ENCODE peak calls at places on chromosomes 6 and 20, in six cellular contexts. One of them, this sample, is unnamed.

GRCh38 chr6:161153725-161154124 is 120.1 kb downstream of the AGPAT4 start:
- DNase-seq in activated CD8-positive, alpha-beta memory T cell treated with anti-CD3 and anti-CD28 coated beads, Interleukin-2, amount 10 ng/mL, durations not matched to agents 7 days and 5 days: no peak
- DNase-seq in GM13976: no peak
- DNase-seq in HFF-Myc: no peak
- DNase-seq in stimulated activated CD8-positive, alpha-beta memory T cell treated with anti-CD3 and anti-CD28 coated beads, Interleukin-15, amount 100 ng/mL, for 1 hour: no peak
- DNase-seq in cardiac fibroblast: no peak
- DNase-seq in this sample: no peak

GRCh38 chr6:154715449-154715848 is 17.8 kb upstream of the SCAF8 start:
- DNase-seq in stimulated activated CD8-positive, alpha-beta memory T cell treated with anti-CD3 and anti-CD28 coated beads, Interleukin-15, amount 100 ng/mL, for 1 hour: no peak
- DNase-seq in HFF-Myc: no peak
- DNase-seq in cardiac fibroblast: no peak
- DNase-seq in activated CD8-positive, alpha-beta memory T cell treated with anti-CD3 and anti-CD28 coated beads, Interleukin-2, amount 10 ng/mL, durations not matched to agents 7 days and 5 days: no peak
- DNase-seq in GM13976: no peak
- DNase-seq in this sample: no peak

GRCh38 chr20:4555188-4555893 is 166.4 kb upstream of the PRND start:
- DNase-seq in cardiac fibroblast: peak
- DNase-seq in HFF-Myc: peak
- DNase-seq in activated CD8-positive, alpha-beta memory T cell treated with anti-CD3 and anti-CD28 coated beads, Interleukin-2, amount 10 ng/mL, durations not matched to agents 7 days and 5 days: no peak
- DNase-seq in stimulated activated CD8-positive, alpha-beta memory T cell treated with anti-CD3 and anti-CD28 coated beads, Interleukin-15, amount 100 ng/mL, for 1 hour: no peak
- DNase-seq in GM13976: no peak
- DNase-seq in this sample: no peak

GRCh38 chr6:54294965-54295532 is 13.2 kb upstream of the TINAG start:
- DNase-seq in cardiac fibroblast: no peak
- DNase-seq in HFF-Myc: no peak
- DNase-seq in activated CD8-positive, alpha-beta memory T cell treated with anti-CD3 and anti-CD28 coated beads, Interleukin-2, amount 10 ng/mL, durations not matched to agents 7 days and 5 days: no peak
- DNase-seq in GM13976: no peak
- DNase-seq in stimulated activated CD8-positive, alpha-beta memory T cell treated with anti-CD3 and anti-CD28 coated beads, Interleukin-15, amount 100 ng/mL, for 1 hour: no peak
- DNase-seq in this sample: no peak

GRCh38 chr20:63378626-63379025 is 17.5 kb upstream of the CHRNA4 start:
- DNase-seq in HFF-Myc: no peak
- DNase-seq in GM13976: no peak
- DNase-seq in activated CD8-positive, alpha-beta memory T cell treated with anti-CD3 and anti-CD28 coated beads, Interleukin-2, amount 10 ng/mL, durations not matched to agents 7 days and 5 days: no peak
- DNase-seq in stimulated activated CD8-positive, alpha-beta memory T cell treated with anti-CD3 and anti-CD28 coated beads, Interleukin-15, amount 100 ng/mL, for 1 hour: no peak
- DNase-seq in cardiac fibroblast: no peak
- DNase-seq in this sample: no peak

GRCh38 chr6:15626878-15627683 is 35.7 kb downstream of the DTNBP1 start:
- DNase-seq in GM13976: no peak
- DNase-seq in cardiac fibroblast: peak
- DNase-seq in HFF-Myc: no peak
- DNase-seq in activated CD8-positive, alpha-beta memory T cell treated with anti-CD3 and anti-CD28 coated beads, Interleukin-2, amount 10 ng/mL, durations not matched to agents 7 days and 5 days: no peak
- DNase-seq in stimulated activated CD8-positive, alpha-beta memory T cell treated with anti-CD3 and anti-CD28 coated beads, Interleukin-15, amount 100 ng/mL, for 1 hour: no peak
- DNase-seq in this sample: no peak

GRCh38 chr6:165889636-165890403 is 226.8 kb upstream of the PDE10A start:
- DNase-seq in activated CD8-positive, alpha-beta memory T cell treated with anti-CD3 and anti-CD28 coated beads, Interleukin-2, amount 10 ng/mL, durations not matched to agents 7 days and 5 days: no peak
- DNase-seq in GM13976: no peak
- DNase-seq in stimulated activated CD8-positive, alpha-beta memory T cell treated with anti-CD3 and anti-CD28 coated beads, Interleukin-15, amount 100 ng/mL, for 1 hour: no peak
- DNase-seq in HFF-Myc: no peak
- DNase-seq in cardiac fibroblast: peak
- DNase-seq in this sample: peak

GRCh38 chr6:113755449-113756289 is 101.5 kb upstream of the MARCKS start:
- DNase-seq in stimulated activated CD8-positive, alpha-beta memory T cell treated with anti-CD3 and anti-CD28 coated beads, Interleukin-15, amount 100 ng/mL, for 1 hour: no peak
- DNase-seq in activated CD8-positive, alpha-beta memory T cell treated with anti-CD3 and anti-CD28 coated beads, Interleukin-2, amount 10 ng/mL, durations not matched to agents 7 days and 5 days: no peak
- DNase-seq in GM13976: peak
- DNase-seq in cardiac fibroblast: no peak
- DNase-seq in HFF-Myc: no peak
- DNase-seq in this sample: no peak

GRCh38 chr6:121940728-121941127 is 458.7 kb upstream of the HSF2 start:
- DNase-seq in GM13976: no peak
- DNase-seq in activated CD8-positive, alpha-beta memory T cell treated with anti-CD3 and anti-CD28 coated beads, Interleukin-2, amount 10 ng/mL, durations not matched to agents 7 days and 5 days: no peak
- DNase-seq in cardiac fibroblast: no peak
- DNase-seq in stimulated activated CD8-positive, alpha-beta memory T cell treated with anti-CD3 and anti-CD28 coated beads, Interleukin-15, amount 100 ng/mL, for 1 hour: no peak
- DNase-seq in HFF-Myc: no peak
- DNase-seq in this sample: no peak

GRCh38 chr6:166466178-166467122 is 83.7 kb upstream of the MPC1 start:
- DNase-seq in activated CD8-positive, alpha-beta memory T cell treated with anti-CD3 and anti-CD28 coated beads, Interleukin-2, amount 10 ng/mL, durations not matched to agents 7 days and 5 days: no peak
- DNase-seq in HFF-Myc: peak
- DNase-seq in stimulated activated CD8-positive, alpha-beta memory T cell treated with anti-CD3 and anti-CD28 coated beads, Interleukin-15, amount 100 ng/mL, for 1 hour: no peak
- DNase-seq in GM13976: no peak
- DNase-seq in cardiac fibroblast: peak
- DNase-seq in this sample: no peak

GRCh38 chr20:47330933-47331708 is 25.4 kb downstream of the ZMYND8 start:
- DNase-seq in GM13976: no peak
- DNase-seq in cardiac fibroblast: peak
- DNase-seq in activated CD8-positive, alpha-beta memory T cell treated with anti-CD3 and anti-CD28 coated beads, Interleukin-2, amount 10 ng/mL, durations not matched to agents 7 days and 5 days: no peak
- DNase-seq in stimulated activated CD8-positive, alpha-beta memory T cell treated with anti-CD3 and anti-CD28 coated beads, Interleukin-15, amount 100 ng/mL, for 1 hour: no peak
- DNase-seq in HFF-Myc: peak
- DNase-seq in this sample: no peak

GRCh38 chr6:83853178-83853967 is at the start of gene RIPPLY2:
- DNase-seq in GM13976: peak
- DNase-seq in HFF-Myc: no peak
- DNase-seq in stimulated activated CD8-positive, alpha-beta memory T cell treated with anti-CD3 and anti-CD28 coated beads, Interleukin-15, amount 100 ng/mL, for 1 hour: no peak
- DNase-seq in cardiac fibroblast: peak
- DNase-seq in activated CD8-positive, alpha-beta memory T cell treated with anti-CD3 and anti-CD28 coated beads, Interleukin-2, amount 10 ng/mL, durations not matched to agents 7 days and 5 days: no peak
- DNase-seq in this sample: no peak

GRCh38 chr20:59104848-59105247 is 58.8 kb upstream of the ZNF831 start:
- DNase-seq in HFF-Myc: no peak
- DNase-seq in GM13976: no peak
- DNase-seq in cardiac fibroblast: no peak
- DNase-seq in stimulated activated CD8-positive, alpha-beta memory T cell treated with anti-CD3 and anti-CD28 coated beads, Interleukin-15, amount 100 ng/mL, for 1 hour: no peak
- DNase-seq in activated CD8-positive, alpha-beta memory T cell treated with anti-CD3 and anti-CD28 coated beads, Interleukin-2, amount 10 ng/mL, durations not matched to agents 7 days and 5 days: no peak
- DNase-seq in this sample: peak

This sample was measured in esophagus muscularis mucosa.